ENCODE peak calls at places on chromosomes 5 and 9, in seven cellular contexts. U, V, W, L, K, N and M are unnamed samples.

GRCh38 chr9:71819115-71819739 is 50.9 kb upstream of the CEMIP2 start:
- DNase-seq in N (no peak), K (peak), L (peak), W (no peak), V (peak), U (peak), M (no peak)

GRCh38 chr9:79572032-79572890 is 496 bp downstream of the TLE4 start:
- DNase-seq in U (peak), L (no peak), K (peak), N (peak), W (peak), V (peak), M (no peak)

GRCh38 chr5:158700231-158700996 is 399.3 kb downstream of the EBF1 start:
- DNase-seq in K (no peak), N (no peak), V (peak), W (no peak), L (no peak), U (no peak), M (no peak)

GRCh38 chr9:78032599-78033457 is 1.2 kb upstream of the GNAQ start:
- DNase-seq in L (no peak), K (peak), N (no peak), U (no peak), V (peak), W (no peak), M (no peak)

GRCh38 chr5:40551706-40552557 is 127.8 kb upstream of the PTGER4 start:
- DNase-seq in U (peak), L (no peak), W (no peak), V (peak), K (no peak), N (no peak), M (no peak)

GRCh38 chr9:130192600-130192999 is 20.4 kb downstream of the NCS1 start:
- DNase-seq in W (no peak), V (no peak), N (no peak), U (no peak), L (no peak), K (no peak), M (no peak)

GRCh38 chr5:109654455-109654854 is 35.3 kb upstream of the MAN2A1 start:
- DNase-seq in L (no peak), N (no peak), V (peak), U (peak), W (no peak), K (no peak), M (no peak)

GRCh38 chr9:119675951-119676350 is 306.7 kb upstream of the BRINP1 start:
- DNase-seq in U (no peak), W (no peak), V (no peak), K (no peak), N (no peak), L (no peak), M (no peak)

GRCh38 chr5:93791520-93791972 is 50.1 kb upstream of the POU5F2 start:
- DNase-seq in U (no peak), L (no peak), K (no peak), N (no peak), V (no peak), W (no peak), M (no peak)

GRCh38 chr9:2620876-2621677 is 510 bp upstream of the VLDLR start:
- DNase-seq in K (peak), N (peak), V (peak), L (peak), U (peak), W (peak), M (peak)
- TF ChIP-seq CTCF in K (no peak), N (no peak), V (no peak), L (no peak), U (no peak), W (no peak), M (no peak)

DNA sequence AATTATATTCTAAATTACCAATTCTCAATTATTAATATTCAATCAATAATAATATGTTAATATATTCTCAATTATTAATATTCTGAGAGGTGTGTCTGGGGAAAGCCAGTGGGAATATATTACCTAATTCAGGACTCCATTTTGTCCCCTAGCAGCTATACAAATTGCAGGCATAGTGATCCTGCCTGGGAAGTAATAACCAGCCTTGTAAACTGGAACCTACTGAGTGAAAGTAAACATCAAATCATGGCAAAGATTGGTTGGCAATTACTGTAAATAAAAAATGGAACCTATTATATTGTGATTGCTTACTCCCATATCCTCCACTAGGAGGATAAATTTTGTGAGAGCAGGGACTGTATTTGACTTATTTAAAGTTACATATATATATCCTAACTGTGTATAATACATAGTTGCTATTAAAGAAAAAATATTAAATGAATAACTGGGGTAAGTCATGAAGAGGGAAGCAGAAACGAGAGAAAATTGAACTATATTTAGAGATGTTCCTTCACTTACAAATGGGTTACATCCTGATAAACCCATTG is 150.5 kb upstream of the ELL2 start:
- DNase-seq in L (no peak), W (no peak), V (no peak), K (no peak), N (no peak), U (no peak), M (no peak)
- TF ChIP-seq CTCF in L (no peak), W (peak), V (no peak), K (no peak), N (no peak), U (no peak), M (no peak)

GRCh38 chr9:32644698-32645097 is 9.2 kb upstream of the TAF1L start:
- DNase-seq in N (no peak), W (no peak), U (peak), L (no peak), V (peak), K (no peak), M (no peak)
- TF ChIP-seq CTCF in N (no peak), W (no peak), U (no peak), L (no peak), V (no peak), K (no peak), M (no peak)

DNA sequence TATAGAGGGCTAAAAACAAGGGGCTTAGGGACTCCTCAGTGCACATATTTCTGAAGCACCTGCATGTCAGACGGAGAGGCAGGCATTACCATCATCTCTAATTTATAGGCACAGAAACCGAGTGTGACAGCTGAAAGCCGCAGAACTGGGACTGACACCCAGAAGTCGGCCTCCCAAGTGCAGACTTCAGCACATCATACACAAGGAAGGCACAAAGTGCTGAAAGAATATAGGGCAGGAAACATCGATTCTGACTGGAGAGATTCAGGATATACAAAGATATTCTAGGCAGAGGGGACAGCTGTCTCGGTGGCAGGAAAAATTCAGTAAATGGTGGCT is 11.2 kb downstream of the MRPS27 start:
- DNase-seq in N (no peak), V (no peak), U (no peak), K (no peak), W (no peak), L (no peak), M (no peak)
- TF ChIP-seq CTCF in N (no peak), V (no peak), U (no peak), K (no peak), W (no peak), L (no peak), M (no peak)

DNA sequence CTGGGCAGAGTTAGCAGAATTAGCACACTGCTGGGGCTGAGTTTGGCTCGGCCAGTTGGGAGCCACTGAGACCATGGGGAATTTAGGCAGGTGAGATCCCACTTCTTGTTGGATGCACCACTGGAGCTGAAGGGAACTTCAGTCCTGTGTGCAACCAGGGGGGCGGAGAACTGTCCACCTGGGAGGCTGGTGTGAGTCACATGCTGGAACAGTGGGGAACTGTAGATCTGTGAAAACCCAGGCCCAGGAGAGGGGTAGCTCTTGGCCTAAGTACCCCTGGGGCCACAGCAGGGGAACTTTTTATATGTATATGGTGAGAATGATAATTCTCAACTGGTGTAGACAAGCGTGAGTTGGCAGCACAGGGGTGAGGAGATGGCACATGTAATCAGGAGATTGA is 237.5 kb upstream of the KIF2A start:
- DNase-seq in W (no peak), L (no peak), V (no peak), N (no peak), K (no peak), U (no peak), M (no peak)
- TF ChIP-seq CTCF in W (no peak), L (no peak), V (no peak), N (no peak), K (no peak), U (no peak), M (no peak)

DNA sequence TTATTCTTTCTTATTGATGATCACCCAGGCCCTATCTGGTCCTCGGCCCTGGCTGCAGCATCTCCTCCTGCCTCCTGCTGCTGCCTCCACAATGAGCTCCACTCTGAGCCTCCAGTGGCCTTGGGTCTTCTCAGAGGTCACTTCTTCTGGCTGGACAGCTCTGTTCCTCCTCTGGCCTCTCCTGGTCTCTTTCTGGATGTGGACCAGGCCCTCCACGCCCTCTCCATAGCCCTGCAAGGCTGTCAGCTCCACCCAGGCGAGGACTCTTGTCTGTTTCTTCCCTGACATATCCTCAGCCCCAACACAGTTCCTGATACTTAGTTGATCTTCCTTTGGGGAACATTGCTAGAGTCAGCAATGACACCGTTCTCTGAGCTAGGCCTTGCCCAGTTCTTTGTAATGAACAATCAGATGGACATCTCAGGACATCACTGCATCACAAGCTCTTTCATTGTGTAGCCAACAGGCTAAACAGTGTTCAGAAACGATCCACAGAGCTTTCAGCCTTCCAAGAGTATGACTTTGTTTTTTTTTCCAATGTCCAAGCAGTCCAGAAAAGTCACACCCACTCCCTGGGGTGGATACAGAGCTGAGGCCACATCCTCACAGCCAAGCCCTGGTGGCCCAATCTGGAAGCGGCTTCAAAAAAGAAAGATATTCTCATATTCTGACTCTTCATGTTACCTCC is 62.5 kb upstream of the DNAH5 start:
- DNase-seq in K (no peak), N (no peak), L (no peak), W (no peak), V (no peak), U (no peak), M (no peak)
- TF ChIP-seq CTCF in K (no peak), N (no peak), L (no peak), W (no peak), V (no peak), U (no peak), M (no peak)

DNA sequence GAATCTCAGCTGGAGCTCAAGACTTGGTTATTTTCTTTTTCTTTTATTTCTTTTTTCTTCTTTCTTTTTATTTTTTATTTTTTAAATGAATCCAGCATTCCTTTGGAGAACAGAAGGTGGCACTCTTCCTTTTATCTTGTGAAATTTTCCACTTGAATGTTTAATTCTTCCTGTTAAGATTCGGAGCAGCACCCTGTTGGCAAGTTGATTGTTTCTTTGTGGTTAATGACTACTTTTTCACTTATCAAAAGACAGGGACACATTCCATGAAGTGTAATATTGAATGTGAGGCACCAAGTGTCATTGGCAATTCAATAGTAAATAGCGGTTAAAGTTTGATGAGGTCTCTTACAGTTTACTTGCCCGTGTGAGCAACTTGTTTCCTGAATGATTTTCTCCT is 240.5 kb upstream of the CHD1 start:
- DNase-seq in V (peak), U (no peak), W (no peak), N (no peak), L (no peak), K (no peak), M (no peak)
- TF ChIP-seq CTCF in V (peak), U (peak), W (no peak), N (no peak), L (no peak), K (no peak), M (peak)

DNA sequence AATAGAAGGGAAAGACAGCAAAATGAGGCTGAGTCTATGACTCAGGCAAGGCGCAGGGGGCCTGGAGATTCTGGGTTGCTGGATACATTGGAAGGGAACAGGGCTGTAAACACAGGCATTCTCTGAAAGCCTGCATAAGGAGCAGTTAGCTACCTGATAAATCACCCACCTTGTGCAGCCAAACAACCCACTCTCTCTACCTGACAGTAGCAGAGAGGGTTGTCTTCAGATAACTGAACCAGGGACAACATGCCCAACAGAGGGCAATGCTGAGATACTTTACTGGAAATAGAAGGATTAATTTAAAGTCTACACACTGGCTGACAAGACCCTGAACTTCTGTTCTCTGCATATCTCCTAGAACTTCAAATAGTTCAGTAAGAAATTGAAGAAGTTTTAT is 161.6 kb downstream of the KCTD16 start:
- DNase-seq in K (no peak), L (no peak), V (peak), U (no peak), N (no peak), W (no peak), M (no peak)
- TF ChIP-seq CTCF in K (no peak), L (no peak), V (peak), U (no peak), N (no peak), W (no peak), M (peak)